ENCODE peak calls at places on chromosomes 13 and 19, in five cellular contexts. One of them, this sample, is unnamed.

GRCh38 chr19:45515081-45515624 is 7.9 kb downstream of the VASP start:
- DNase-seq in cardiac muscle cell: no peak
- DNase-seq in ascending aorta: no peak
- DNase-seq in spleen: peak
- DNase-seq in astrocyte of the spinal cord: no peak
- DNase-seq in this sample: peak

GRCh38 chr19:32720216-32720935 is 809 bp downstream of the TDRD12 start:
- DNase-seq in cardiac muscle cell: no peak
- DNase-seq in ascending aorta: no peak
- DNase-seq in astrocyte of the spinal cord: no peak
- DNase-seq in spleen: no peak
- DNase-seq in this sample: no peak

GRCh38 chr13:99332456-99332855 is 25.3 kb upstream of the GPR183 start:
- DNase-seq in spleen: no peak
- DNase-seq in ascending aorta: no peak
- DNase-seq in astrocyte of the spinal cord: no peak
- DNase-seq in cardiac muscle cell: no peak
- DNase-seq in this sample: no peak

GRCh38 chr13:30698023-30698422 is 37.3 kb upstream of the ALOX5AP start:
- DNase-seq in cardiac muscle cell: peak
- DNase-seq in ascending aorta: no peak
- DNase-seq in spleen: no peak
- DNase-seq in astrocyte of the spinal cord: peak
- DNase-seq in this sample: no peak

GRCh38 chr19:5969476-5969875 is 8.5 kb downstream of the RANBP3 start:
- DNase-seq in ascending aorta: no peak
- DNase-seq in spleen: no peak
- DNase-seq in astrocyte of the spinal cord: no peak
- DNase-seq in cardiac muscle cell: no peak
- DNase-seq in this sample: no peak

GRCh38 chr13:41859555-41859954 is 101.4 kb downstream of the VWA8 start:
- DNase-seq in spleen: no peak
- DNase-seq in ascending aorta: no peak
- DNase-seq in astrocyte of the spinal cord: no peak
- DNase-seq in cardiac muscle cell: no peak
- DNase-seq in this sample: no peak

GRCh38 chr13:20359335-20359734 is 127.2 kb upstream of the GJB6 start:
- DNase-seq in cardiac muscle cell: peak
- DNase-seq in spleen: no peak
- DNase-seq in ascending aorta: no peak
- DNase-seq in astrocyte of the spinal cord: peak
- DNase-seq in this sample: no peak

GRCh38 chr19:35995655-35995993 is 636 bp downstream of the SDHAF1 start:
- DNase-seq in ascending aorta: no peak
- DNase-seq in cardiac muscle cell: peak
- DNase-seq in spleen: peak
- DNase-seq in astrocyte of the spinal cord: peak
- DNase-seq in this sample: peak

GRCh38 chr13:59281453-59281852 is 882.3 kb downstream of the DIAPH3 start:
- DNase-seq in ascending aorta: no peak
- DNase-seq in cardiac muscle cell: no peak
- DNase-seq in spleen: no peak
- DNase-seq in astrocyte of the spinal cord: no peak
- DNase-seq in this sample: no peak

GRCh38 chr13:112900691-112901091 is 68.3 kb upstream of the MCF2L start:
- DNase-seq in spleen: peak
- DNase-seq in astrocyte of the spinal cord: no peak
- DNase-seq in ascending aorta: no peak
- DNase-seq in cardiac muscle cell: no peak
- DNase-seq in this sample: no peak

GRCh38 chr19:33063356-33064116 is 1.2 kb downstream of the RHPN2 start:
- DNase-seq in spleen: no peak
- DNase-seq in astrocyte of the spinal cord: peak
- DNase-seq in ascending aorta: no peak
- DNase-seq in cardiac muscle cell: peak
- DNase-seq in this sample: no peak

GRCh38 chr13:88674841-88675240 is 1003.7 kb downstream of the SLITRK5 start:
- DNase-seq in spleen: no peak
- DNase-seq in cardiac muscle cell: no peak
- DNase-seq in astrocyte of the spinal cord: no peak
- DNase-seq in ascending aorta: no peak
- DNase-seq in this sample: no peak

GRCh38 chr19:6800991-6801396 is 28.5 kb downstream of the VAV1 start:
- DNase-seq in spleen: no peak
- DNase-seq in astrocyte of the spinal cord: peak
- DNase-seq in cardiac muscle cell: peak
- DNase-seq in ascending aorta: no peak
- DNase-seq in this sample: no peak

GRCh38 chr19:50831026-50831396 is 2.4 kb downstream of the KLK15 start:
- DNase-seq in astrocyte of the spinal cord: no peak
- DNase-seq in ascending aorta: no peak
- DNase-seq in spleen: no peak
- DNase-seq in cardiac muscle cell: no peak
- DNase-seq in this sample: no peak

GRCh38 chr19:18650468-18651001 is 13.7 kb downstream of the KLHL26 start:
- DNase-seq in astrocyte of the spinal cord: peak
- DNase-seq in spleen: no peak
- DNase-seq in cardiac muscle cell: peak
- DNase-seq in ascending aorta: peak
- DNase-seq in this sample: no peak

GRCh38 chr19:50173144-50173543 is 10.1 kb upstream of the IZUMO2 start:
- DNase-seq in cardiac muscle cell: no peak
- DNase-seq in spleen: no peak
- DNase-seq in astrocyte of the spinal cord: no peak
- DNase-seq in ascending aorta: no peak
- DNase-seq in this sample: peak

GRCh38 chr19:47241919-47242644 is 11.1 kb upstream of the BBC3 start:
- DNase-seq in ascending aorta: no peak
- DNase-seq in spleen: no peak
- DNase-seq in cardiac muscle cell: no peak
- DNase-seq in astrocyte of the spinal cord: no peak
- DNase-seq in this sample: no peak

GRCh38 chr13:75569576-75569975 is 20.0 kb downstream of the UCHL3 start:
- DNase-seq in cardiac muscle cell: no peak
- DNase-seq in ascending aorta: no peak
- DNase-seq in spleen: no peak
- DNase-seq in astrocyte of the spinal cord: no peak
- DNase-seq in this sample: no peak

DNA sequence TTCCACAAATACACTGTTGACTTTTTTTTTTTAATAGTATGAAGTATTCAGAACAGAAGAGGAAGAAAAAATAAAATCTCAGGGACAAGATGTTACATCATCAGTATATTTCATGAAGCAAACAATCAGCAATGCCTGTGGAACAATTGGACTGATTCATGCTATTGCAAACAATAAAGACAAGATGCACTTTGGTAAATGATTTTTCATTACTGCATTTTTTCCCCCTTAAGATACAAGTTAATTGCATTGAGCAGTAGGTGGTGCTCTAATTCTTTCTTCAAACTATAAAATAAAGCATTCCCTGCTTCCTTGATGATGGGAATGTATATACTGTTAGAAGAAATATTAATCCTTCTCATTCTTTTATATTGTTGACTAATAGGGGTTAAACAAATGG is 17.1 kb downstream of the UCHL3 start:
- DNase-seq in ascending aorta: no peak
- DNase-seq in astrocyte of the spinal cord: peak
- DNase-seq in cardiac muscle cell: peak
- DNase-seq in spleen: no peak
- DNase-seq in this sample: no peak
- TF ChIP-seq CTCF in ascending aorta: peak
- TF ChIP-seq CTCF in astrocyte of the spinal cord: peak
- TF ChIP-seq CTCF in cardiac muscle cell: peak
- TF ChIP-seq CTCF in spleen: no peak
- TF ChIP-seq CTCF in this sample: peak

GRCh38 chr19:58095328-58095727 is 2.7 kb downstream of the ZSCAN18 start:
- DNase-seq in spleen: no peak
- DNase-seq in astrocyte of the spinal cord: no peak
- DNase-seq in cardiac muscle cell: no peak
- DNase-seq in ascending aorta: no peak
- DNase-seq in this sample: no peak

GRCh38 chr19:58098682-58098998 is 609 bp upstream of the ZSCAN18 start:
- DNase-seq in spleen: no peak
- DNase-seq in ascending aorta: no peak
- DNase-seq in cardiac muscle cell: no peak
- DNase-seq in astrocyte of the spinal cord: no peak
- DNase-seq in this sample: no peak

GRCh38 chr19:58096884-58097283 is 1.1 kb downstream of the ZSCAN18 start:
- DNase-seq in spleen: no peak
- DNase-seq in ascending aorta: no peak
- DNase-seq in cardiac muscle cell: no peak
- DNase-seq in astrocyte of the spinal cord: no peak
- DNase-seq in this sample: no peak

GRCh38 chr19:58097349-58097748 is 682 bp downstream of the ZSCAN18 start:
- DNase-seq in cardiac muscle cell: no peak
- DNase-seq in astrocyte of the spinal cord: no peak
- DNase-seq in ascending aorta: no peak
- DNase-seq in spleen: no peak
- DNase-seq in this sample: no peak

DNA sequence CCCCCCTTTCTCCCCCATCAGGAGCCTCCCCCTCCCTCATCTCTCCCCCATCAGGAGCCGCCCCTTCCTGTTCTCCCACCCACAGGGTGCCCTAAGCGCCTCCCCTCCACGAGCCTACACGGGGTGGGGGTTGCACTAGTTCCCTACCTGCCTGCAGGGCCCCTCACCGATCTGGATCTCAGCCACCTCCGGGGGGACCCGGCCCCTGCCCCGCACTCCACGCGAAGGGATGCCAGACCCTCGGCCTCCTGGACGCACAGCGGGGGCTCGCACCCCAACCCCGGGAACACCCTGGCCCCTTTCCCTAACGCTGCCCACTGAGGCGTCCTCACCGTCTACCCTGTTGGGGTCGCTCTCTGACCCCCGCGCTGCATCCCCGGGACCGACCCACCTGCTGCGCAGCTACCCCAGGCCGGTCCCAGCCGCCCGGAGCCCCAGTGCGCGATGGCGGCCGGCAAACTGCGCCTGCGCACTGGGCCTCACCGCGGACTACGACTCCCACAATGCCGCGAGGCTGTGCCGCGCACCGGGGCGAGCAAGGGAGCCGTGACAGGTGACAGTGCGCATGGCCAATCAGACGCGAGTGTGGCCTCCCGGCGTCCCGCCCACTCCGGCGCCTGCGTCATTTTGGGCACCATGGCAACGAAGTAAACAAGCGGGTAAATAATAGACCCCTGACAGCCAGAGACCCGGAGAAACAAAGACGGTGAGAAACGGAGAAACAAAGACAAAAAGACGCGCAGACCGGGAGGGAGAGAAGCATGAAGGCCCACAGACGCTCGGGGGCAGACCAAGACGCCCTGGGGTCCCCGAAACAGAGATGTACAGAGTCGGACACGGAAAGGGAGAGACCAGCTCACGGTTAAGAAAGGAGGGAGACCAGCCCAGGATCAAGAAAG is at the start of gene ZSCAN18:
- DNase-seq in ascending aorta: peak
- DNase-seq in astrocyte of the spinal cord: peak
- DNase-seq in cardiac muscle cell: peak
- DNase-seq in spleen: peak
- DNase-seq in this sample: peak
- H3K4me3 ChIP-seq in ascending aorta: peak
- H3K4me3 ChIP-seq in astrocyte of the spinal cord: peak
- H3K4me3 ChIP-seq in cardiac muscle cell: peak
- H3K4me3 ChIP-seq in spleen: peak
- H3K4me3 ChIP-seq in this sample: peak

GRCh38 chr13:97586941-97587340 is 153.0 kb downstream of the RAP2A start:
- DNase-seq in astrocyte of the spinal cord: no peak
- DNase-seq in ascending aorta: no peak
- DNase-seq in spleen: no peak
- DNase-seq in cardiac muscle cell: peak
- DNase-seq in this sample: no peak

GRCh38 chr13:97583884-97584497 is 150.0 kb downstream of the RAP2A start:
- DNase-seq in spleen: no peak
- DNase-seq in cardiac muscle cell: no peak
- DNase-seq in astrocyte of the spinal cord: no peak
- DNase-seq in ascending aorta: no peak
- DNase-seq in this sample: peak

DNA sequence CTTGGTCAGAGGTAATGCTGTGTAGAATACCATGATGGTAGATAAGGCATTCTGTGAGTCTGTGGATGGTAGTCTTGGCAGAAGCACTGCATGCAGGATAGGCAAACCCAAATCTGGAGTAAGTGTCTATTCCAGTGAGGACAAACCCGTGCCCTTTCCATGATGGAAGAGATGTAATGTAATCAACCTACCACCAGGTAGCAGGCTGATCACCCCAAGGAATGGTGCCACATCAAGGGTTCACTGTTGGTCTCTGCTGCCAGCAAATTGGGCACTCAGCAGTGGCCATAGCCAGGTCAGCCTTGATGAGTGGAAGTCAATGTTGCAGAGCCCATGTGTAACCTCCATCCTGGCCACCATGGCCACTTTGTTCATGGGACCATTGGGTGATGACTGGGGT is 155.0 kb downstream of the RAP2A start:
- DNase-seq in astrocyte of the spinal cord: no peak
- DNase-seq in cardiac muscle cell: no peak
- DNase-seq in ascending aorta: no peak
- DNase-seq in spleen: no peak
- DNase-seq in this sample: no peak
- TF ChIP-seq CTCF in astrocyte of the spinal cord: no peak
- TF ChIP-seq CTCF in cardiac muscle cell: no peak
- TF ChIP-seq CTCF in ascending aorta: no peak
- TF ChIP-seq CTCF in spleen: no peak
- TF ChIP-seq CTCF in this sample: no peak

GRCh38 chr19:42325308-42325895 is at the start of gene MEGF8:
- DNase-seq in ascending aorta: peak
- DNase-seq in cardiac muscle cell: peak
- DNase-seq in spleen: peak
- DNase-seq in astrocyte of the spinal cord: peak
- DNase-seq in this sample: peak

GRCh38 chr19:42323852-42324654 is 1.4 kb upstream of the MEGF8 start:
- DNase-seq in ascending aorta: no peak
- DNase-seq in cardiac muscle cell: no peak
- DNase-seq in spleen: peak
- DNase-seq in astrocyte of the spinal cord: no peak
- DNase-seq in this sample: peak

GRCh38 chr19:42322305-42322704 is 3.1 kb upstream of the MEGF8 start:
- DNase-seq in cardiac muscle cell: no peak
- DNase-seq in astrocyte of the spinal cord: no peak
- DNase-seq in spleen: no peak
- DNase-seq in ascending aorta: no peak
- DNase-seq in this sample: no peak

GRCh38 chr19:42324655-42325307 is 654 bp upstream of the MEGF8 start:
- DNase-seq in cardiac muscle cell: no peak
- DNase-seq in ascending aorta: no peak
- DNase-seq in spleen: peak
- DNase-seq in astrocyte of the spinal cord: no peak
- DNase-seq in this sample: no peak

DNA sequence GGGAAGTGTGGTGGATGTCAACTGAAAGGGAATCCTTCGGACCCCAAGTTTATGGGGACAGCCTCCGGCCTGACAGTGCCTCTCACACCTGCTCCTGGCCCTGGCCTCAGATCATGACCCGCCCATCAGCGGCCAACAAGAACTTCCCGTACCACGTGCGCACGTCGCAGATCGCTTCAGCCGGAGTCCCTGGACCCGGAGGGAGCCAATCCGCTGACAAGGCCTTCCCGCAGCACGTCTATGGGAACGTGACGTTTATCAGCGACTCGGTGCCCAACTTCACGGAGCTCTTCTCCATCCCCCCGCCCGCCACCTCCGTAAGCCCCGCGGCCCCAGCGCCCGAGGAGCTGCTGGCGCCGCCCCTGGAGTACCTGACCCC is 2.0 kb upstream of the MEGF8 start:
- DNase-seq in astrocyte of the spinal cord: no peak
- DNase-seq in ascending aorta: no peak
- DNase-seq in spleen: no peak
- DNase-seq in cardiac muscle cell: no peak
- DNase-seq in this sample: no peak
- H3K4me3 ChIP-seq in astrocyte of the spinal cord: no peak
- H3K4me3 ChIP-seq in ascending aorta: no peak
- H3K4me3 ChIP-seq in spleen: no peak
- H3K4me3 ChIP-seq in cardiac muscle cell: no peak
- H3K4me3 ChIP-seq in this sample: no peak

This sample was measured in GM12865.